ENCODE peak calls at places on chromosomes 4 and X, in four cellular contexts. S is astrocyte of the cerebellum, Z is heart left ventricle, F is H54. R is an unnamed sample.

GRCh38 chr4:184267206-184267608 is 49.5 kb upstream of the ENPP6 start:
- DNase-seq in Z (no peak), F (no peak), S (no peak), R (no peak)

GRCh38 chrX:17813277-17813676 is 47.8 kb downstream of the RAI2 start:
- DNase-seq in Z (no peak), S (no peak), F (no peak), R (no peak)

GRCh38 chrX:11558972-11559371 is 106.7 kb downstream of the ARHGAP6 start:
- DNase-seq in Z (no peak), S (no peak), F (no peak), R (no peak)

GRCh38 chr4:98688416-98689290 is 30.2 kb upstream of the TSPAN5 start:
- DNase-seq in F (peak), Z (no peak), S (no peak), R (no peak)

GRCh38 chrX:154030266-154030665 is 10.6 kb upstream of the IRAK1 start:
- DNase-seq in F (no peak), S (no peak), Z (no peak), R (no peak)

GRCh38 chr4:158945529-158946108 is 157.3 kb upstream of the RAPGEF2 start:
- DNase-seq in F (no peak), S (no peak), Z (no peak), R (no peak)

GRCh38 chr4:156497486-156497885 is 474.1 kb downstream of the PDGFC start:
- DNase-seq in F (no peak), Z (no peak), S (no peak), R (no peak)

GRCh38 chr4:7831330-7831729 is 108.3 kb downstream of the AFAP1 start:
- DNase-seq in S (no peak), F (no peak), Z (no peak), R (no peak)

GRCh38 chr4:76208005-76208765 is 5.4 kb downstream of the SCARB2 start:
- DNase-seq in S (no peak), F (peak), Z (peak), R (peak)

GRCh38 chr4:7403001-7403400 is 31.7 kb downstream of the PSAPL1 start:
- DNase-seq in F (no peak), Z (peak), S (no peak), R (no peak)

GRCh38 chr4:120071192-120071795 is 4.6 kb upstream of the MAD2L1 start:
- DNase-seq in Z (no peak), S (peak), F (no peak), R (no peak)

GRCh38 chrX:68726366-68726765 is 78.9 kb downstream of the STARD8 start:
- DNase-seq in S (no peak), F (no peak), Z (no peak), R (no peak)

GRCh38 chr4:76296421-76296820 is 10.1 kb upstream of the STBD1 start:
- DNase-seq in F (no peak), Z (no peak), S (no peak), R (no peak)

GRCh38 chr4:90002406-90003040 is 107.9 kb downstream of the MMRN1 start:
- DNase-seq in F (no peak), Z (no peak), S (no peak), R (no peak)

GRCh38 chrX:48703642-48704481 is 7.3 kb downstream of the SUV39H1 start:
- DNase-seq in S (no peak), F (no peak), Z (no peak), R (peak)

GRCh38 chr4:152992491-152992890 is 56.4 kb downstream of the FHDC1 start:
- DNase-seq in S (no peak), Z (no peak), F (no peak), R (no peak)

GRCh38 chr4:153393397-153393796 is 48.9 kb downstream of the MND1 start:
- DNase-seq in S (peak), F (no peak), Z (no peak), R (no peak)

GRCh38 chr4:13570916-13571315 is 26.6 kb upstream of the NKX3-2 start:
- DNase-seq in S (no peak), F (no peak), Z (no peak), R (no peak)

GRCh38 chrX:70196961-70197805 is 19.9 kb downstream of the DGAT2L6 start:
- DNase-seq in Z (no peak), S (no peak), F (peak), R (peak)

R was measured in keratinocyte.